ENCODE peak calls at places on chromosomes 6 and 20, in six cellular contexts. V is GM12878, X is H1, D is K562, E is HepG2, L is HCT116. G is an unnamed sample.

GRCh38 chr20:21529863-21530262 is 16.0 kb upstream of the NKX2-2 start:
- DNase-seq in V (no peak), X (no peak), D (no peak), E (peak), L (peak), G (no peak)

GRCh38 chr6:34334796-34335416 is 57.6 kb downstream of the NUDT3 start:
- DNase-seq in V (no peak), X (no peak), D (no peak), E (no peak), L (no peak), G (no peak)

GRCh38 chr6:100998111-100998510 is 117.0 kb upstream of the ASCC3 start:
- DNase-seq in V (no peak), X (no peak), D (no peak), E (no peak), L (no peak), G (no peak)

GRCh38 chr20:8527998-8528397 is 395.9 kb downstream of the PLCB1 start:
- DNase-seq in V (peak), X (no peak), D (no peak), E (no peak), L (no peak), G (no peak)

GRCh38 chr20:5090191-5090590 is 29.6 kb downstream of the PCNA start:
- DNase-seq in V (no peak), X (no peak), D (no peak), E (no peak), L (no peak), G (no peak)

GRCh38 chr6:41462980-41463930 is 82.9 kb upstream of the FOXP4 start:
- DNase-seq in V (no peak), X (no peak), D (peak), E (peak), L (peak), G (no peak)

GRCh38 chr6:158801655-158802294 is 17.4 kb downstream of the EZR start:
- DNase-seq in V (no peak), X (no peak), D (no peak), E (no peak), L (no peak), G (no peak)

GRCh38 chr6:157478926-157479325 is 97.9 kb downstream of the ZDHHC14 start:
- DNase-seq in V (no peak), X (no peak), D (no peak), E (no peak), L (no peak), G (no peak)

GRCh38 chr20:38214256-38214870 is 46.2 kb downstream of the KIAA1755 start:
- DNase-seq in V (no peak), X (no peak), D (no peak), E (no peak), L (no peak), G (no peak)

GRCh38 chr6:122289721-122290501 is 109.5 kb upstream of the HSF2 start:
- DNase-seq in V (no peak), X (no peak), D (no peak), E (peak), L (peak), G (peak)

GRCh38 chr20:62066339-62066982 is 780 bp upstream of the TAF4 start:
- DNase-seq in V (no peak), X (peak), D (peak), E (peak), L (no peak), G (peak)

GRCh38 chr20:62501801-62502495 is 26.2 kb upstream of the GATA5 start:
- DNase-seq in V (peak), X (no peak), D (no peak), E (no peak), L (no peak), G (no peak)

GRCh38 chr20:22827916-22828315 is 207.2 kb upstream of the SSTR4 start:
- DNase-seq in V (no peak), X (no peak), D (no peak), E (no peak), L (no peak), G (no peak)

GRCh38 chr6:100105919-100106318 is 111.9 kb upstream of the MCHR2 start:
- DNase-seq in V (no peak), X (no peak), D (no peak), E (no peak), L (no peak), G (no peak)

GRCh38 chr6:14397518-14397901 is 279.9 kb downstream of the CD83 start:
- DNase-seq in V (no peak), X (no peak), D (no peak), E (no peak), L (no peak), G (no peak)

GRCh38 chr20:2773812-2774211 is 26.6 kb downstream of the CPXM1 start:
- DNase-seq in V (no peak), X (no peak), D (no peak), E (peak), L (no peak), G (no peak)

GRCh38 chr6:3281669-3282460 is 23.1 kb downstream of the PSMG4 start:
- DNase-seq in V (no peak), X (peak), D (no peak), E (no peak), L (no peak), G (peak)

GRCh38 chr20:32472581-32473207 is 112.4 kb downstream of the NOL4L start:
- DNase-seq in V (no peak), X (no peak), D (no peak), E (no peak), L (no peak), G (no peak)

GRCh38 chr6:113856011-113856551 is 1.1 kb upstream of the MARCKS start:
- DNase-seq in V (no peak), X (no peak), D (no peak), E (no peak), L (no peak), G (no peak)

GRCh38 chr20:39851459-39851858 is 837.6 kb downstream of the MAFB start:
- DNase-seq in V (no peak), X (no peak), D (no peak), E (no peak), L (no peak), G (no peak)

GRCh38 chr6:75609639-75610590 is 8.2 kb downstream of the SENP6 start:
- DNase-seq in V (no peak), X (no peak), D (no peak), E (no peak), L (no peak), G (no peak)

DNA sequence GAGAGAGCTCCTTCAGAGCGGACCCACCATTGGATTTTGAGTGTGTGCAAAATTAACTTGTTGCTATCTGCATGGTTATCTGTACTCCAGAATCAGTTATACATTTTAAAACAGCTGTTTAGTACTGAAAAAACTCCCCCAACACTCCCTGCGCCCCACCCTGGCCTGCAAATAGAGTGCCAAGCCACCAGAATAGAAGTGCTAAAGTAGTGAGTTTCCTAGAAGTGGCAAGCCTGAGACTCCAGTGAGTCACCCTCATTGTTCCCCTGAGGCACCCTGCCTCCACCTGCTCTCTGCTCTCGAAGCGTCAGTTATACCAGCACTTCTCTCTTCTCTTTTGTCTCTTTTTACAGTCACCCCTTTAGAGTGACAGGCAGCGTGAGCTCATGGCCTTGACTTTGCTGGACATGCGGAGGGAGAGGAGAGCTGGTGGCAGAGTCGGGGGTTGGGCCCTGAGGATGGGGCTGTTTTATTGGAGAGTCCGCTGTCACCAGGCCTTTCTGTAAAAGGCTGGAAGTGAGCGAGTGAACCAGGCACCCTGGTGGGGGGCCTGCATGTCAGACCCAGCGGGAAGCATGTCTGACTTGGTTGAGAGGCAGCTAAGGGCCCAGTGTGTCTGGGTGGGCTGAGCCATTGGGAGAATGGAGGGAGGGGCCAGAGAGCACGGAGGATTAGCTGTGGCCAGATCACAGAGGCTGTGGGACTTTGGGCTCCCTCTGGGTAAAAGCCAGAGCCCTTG is 10.4 kb downstream of the IGF2R start:
- DNase-seq in V (peak), X (no peak), D (no peak), E (peak), L (no peak), G (no peak)
- TF ChIP-seq ATF3 in V (no peak), X (no peak), D (peak), E (peak), L (no peak), G (no peak)

DNA sequence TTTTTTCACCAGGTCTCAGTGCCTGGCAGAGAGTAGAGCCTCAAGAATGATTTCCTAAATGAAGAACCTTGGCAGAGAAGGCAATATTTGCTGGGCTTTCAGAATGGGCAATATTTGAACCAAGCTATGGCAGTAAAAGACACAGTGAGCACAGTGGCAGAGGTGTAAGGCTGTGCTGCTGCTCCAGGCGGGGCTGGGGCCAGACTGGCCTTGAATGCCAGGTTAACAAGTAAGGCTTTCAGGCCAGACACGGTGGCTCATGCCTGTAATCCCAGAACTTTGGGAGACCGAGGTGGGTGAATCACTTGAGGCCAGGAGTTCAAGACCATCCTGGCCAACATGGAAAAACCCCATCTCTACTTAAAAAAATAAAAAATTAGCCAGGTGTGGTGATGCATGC is 8.5 kb upstream of the MYL9 start:
- DNase-seq in V (no peak), X (no peak), D (no peak), E (no peak), L (no peak), G (no peak)
- TF ChIP-seq MAX in V (no peak), X (no peak), D (no peak), E (no peak), L (no peak), G (no peak)

GRCh38 chr20:34538671-34539123 is 19.8 kb upstream of the MAP1LC3A start:
- DNase-seq in V (no peak), X (no peak), D (peak), E (peak), L (no peak), G (peak)
- TF ChIP-seq ATF3 in V (no peak), X (no peak), D (no peak), E (no peak), L (no peak), G (no peak)

GRCh38 chr6:15987569-15987968 is 141.3 kb upstream of the MYLIP start:
- DNase-seq in V (no peak), X (no peak), D (peak), E (no peak), L (no peak), G (no peak)
- TF ChIP-seq MAX in V (no peak), X (no peak), D (no peak), E (no peak), L (no peak), G (no peak)

GRCh38 chr20:60851826-60852704 is 400.0 kb upstream of the CDH4 start:
- DNase-seq in V (no peak), X (peak), D (no peak), E (peak), L (no peak), G (peak)
- TF ChIP-seq ATF3 in V (no peak), X (no peak), D (no peak), E (no peak), L (no peak), G (no peak)